ENCODE peak calls at places on chromosomes 13 and 19, in nine cellular contexts. G is H54, X is HT1080, I is aorta, U is iPS-NIHi11, N is skeletal muscle cell, E is T-helper 17 cell, S is stomach, B is KG1. V is an unnamed sample.

GRCh38 chr13:45242070-45242469 is 41.2 kb upstream of the KCTD4 start:
- DNase-seq in G (no peak), X (peak), I (no peak), U (peak), N (peak), E (no peak), S (no peak), B (peak), V (peak)

GRCh38 chr19:40598918-40599307 is 2.3 kb upstream of the LTBP4 start:
- DNase-seq in G (no peak), X (no peak), I (no peak), U (no peak), N (no peak), E (no peak), S (no peak), B (no peak), V (no peak)

GRCh38 chr13:44352671-44353070 is 21.0 kb upstream of the SERP2 start:
- DNase-seq in G (no peak), X (peak), I (no peak), U (no peak), N (no peak), E (no peak), S (no peak), B (no peak), V (no peak)

GRCh38 chr13:85974604-85975366 is 175.6 kb upstream of the SLITRK6 start:
- DNase-seq in G (no peak), X (peak), I (no peak), U (no peak), N (no peak), E (no peak), S (no peak), B (no peak), V (no peak)

GRCh38 chr19:6674868-6675305 is 4.9 kb upstream of the TNFSF14 start:
- DNase-seq in G (peak), X (peak), I (peak), U (peak), N (peak), E (peak), S (peak), B (peak), V (peak)

GRCh38 chr13:74771964-74772363 is 637.8 kb upstream of the KLF12 start:
- DNase-seq in G (peak), X (peak), I (no peak), U (no peak), N (peak), E (no peak), S (no peak), B (no peak), V (no peak)

GRCh38 chr13:95341441-95341840 is 40.2 kb upstream of the ABCC4 start:
- DNase-seq in G (no peak), X (no peak), I (no peak), U (no peak), N (no peak), E (no peak), S (no peak), B (no peak), V (no peak)

GRCh38 chr19:27955484-27955883 is 1257.5 kb downstream of the UQCRFS1 start:
- DNase-seq in G (no peak), X (no peak), I (no peak), U (no peak), N (no peak), E (no peak), S (no peak), B (no peak), V (no peak)

GRCh38 chr13:43797869-43798268 is 11.1 kb upstream of the ENOX1 start:
- DNase-seq in G (no peak), X (no peak), I (no peak), U (no peak), N (no peak), E (no peak), S (no peak), B (no peak), V (no peak)